ENCODE peak calls at places on chromosomes 3 and 15, in nine cellular contexts. U is heart left ventricle, M is Panc1, A is PC-3, Q is tibial artery, B is right atrium auricular region, T is pancreas, I is ascending aorta, D is keratinocyte. K is an unnamed sample. For H3K4me1 and H3K9me3, the result is how much of the 10 kb centered on the place peaks cover.

GRCh38 chr3:102192575-102192974 is 242.2 kb upstream of the ZPLD1 start:
- DNase-seq in M (no peak), U (no peak), D (no peak), A (peak), B (no peak), I (no peak), Q (no peak), T (no peak), K (no peak)

GRCh38 chr15:94259121-94259776 is 27.9 kb downstream of the MCTP2 start:
- DNase-seq in M (no peak), T (no peak), I (no peak), D (no peak), U (no peak), Q (no peak), B (no peak), A (no peak), K (no peak)

GRCh38 chr3:128421439-128421836 is 45.3 kb downstream of the DNAJB8 start:
- DNase-seq in M (no peak), Q (no peak), A (no peak), T (no peak), I (no peak), D (no peak), U (no peak), B (no peak), K (no peak)

GRCh38 chr3:15601046-15601398 is 347 bp downstream of the HACL1 start:
- DNase-seq in B (no peak), T (no peak), D (no peak), A (no peak), I (no peak), Q (no peak), U (no peak), M (no peak), K (no peak)

GRCh38 chr15:71634820-71635219 is 175.5 kb upstream of the NR2E3 start:
- DNase-seq in D (no peak), Q (no peak), A (no peak), I (no peak), U (no peak), B (no peak), M (no peak), T (no peak), K (no peak)

GRCh38 chr3:9395570-9396300 is 1.7 kb upstream of the SETD5 start:
- DNase-seq in B (no peak), T (no peak), D (no peak), Q (no peak), I (no peak), A (no peak), U (no peak), M (no peak), K (no peak)

GRCh38 chr3:2653706-2654105 is 456.5 kb downstream of the IL5RA start:
- DNase-seq in T (no peak), M (no peak), I (no peak), D (no peak), B (no peak), U (no peak), A (no peak), Q (no peak), K (no peak)

GRCh38 chr3:107032111-107032510 is 345.1 kb upstream of the CCDC54 start:
- DNase-seq in U (no peak), D (no peak), A (no peak), Q (no peak), T (no peak), M (no peak), I (no peak), B (no peak), K (no peak)

GRCh38 chr15:95129589-95129988 is 898.2 kb downstream of the MCTP2 start:
- DNase-seq in T (no peak), D (no peak), A (no peak), B (no peak), M (no peak), U (peak), Q (no peak), I (no peak), K (no peak)

GRCh38 chr3:197750396-197750831 is 731 bp downstream of the FYTTD1 start:
- DNase-seq in Q (peak), I (peak), U (peak), A (peak), B (peak), M (no peak), D (no peak), T (peak), K (peak)

GRCh38 chr3:170909129-170909903 is 879 bp upstream of the EIF5A2 start:
- DNase-seq in A (peak), U (no peak), T (peak), M (no peak), D (peak), I (no peak), Q (no peak), B (no peak), K (no peak)

GRCh38 chr15:63191895-63192603 is 2.6 kb downstream of the RAB8B start:
- DNase-seq in A (no peak), B (peak), I (no peak), U (no peak), M (no peak), T (no peak), Q (no peak), D (no peak), K (no peak)

GRCh38 chr3:43748179-43748578 is 57.4 kb downstream of the ABHD5 start:
- DNase-seq in A (peak), M (no peak), B (no peak), U (no peak), I (no peak), T (no peak), D (no peak), Q (no peak), K (no peak)

GRCh38 chr3:181956122-181956521 is 244.4 kb downstream of the SOX2 start:
- DNase-seq in T (no peak), I (no peak), U (no peak), A (no peak), B (no peak), Q (no peak), D (no peak), M (no peak), K (no peak)

GRCh38 chr3:48595526-48596121 is 495 bp upstream of the COL7A1 start:
- DNase-seq in T (no peak), U (peak), B (peak), M (no peak), A (peak), I (peak), Q (peak), D (peak), K (peak)

GRCh38 chr3:58528629-58529028 is 8.4 kb downstream of the ACOX2 start:
- DNase-seq in D (peak), T (peak), A (peak), B (peak), M (no peak), U (peak), Q (no peak), I (no peak), K (no peak)

GRCh38 chr15:60128000-60128376 is 123.9 kb downstream of the FOXB1 start:
- DNase-seq in U (no peak), B (no peak), M (no peak), Q (no peak), A (peak), I (no peak), D (no peak), T (no peak), K (no peak)

GRCh38 chr3:16788440-16789057 is 96.2 kb upstream of the PLCL2 start:
- DNase-seq in M (no peak), T (no peak), D (no peak), U (no peak), I (no peak), A (no peak), B (no peak), Q (no peak), K (no peak)

GRCh38 chr15:49370782-49371181 is 52.3 kb upstream of the FGF7 start:
- DNase-seq in T (no peak), Q (no peak), U (no peak), M (peak), I (no peak), B (no peak), A (peak), D (no peak), K (no peak)

GRCh38 chr3:50518441-50518840 is 15.0 kb upstream of the CACNA2D2 start:
- DNase-seq in T (no peak), I (no peak), Q (no peak), M (no peak), D (no peak), U (no peak), A (no peak), B (no peak), K (no peak)

GRCh38 chr15:49458145-49458544 is 35.1 kb downstream of the FGF7 start:
- DNase-seq in D (no peak), T (no peak), B (no peak), Q (no peak), U (no peak), I (no peak), A (no peak), M (no peak), K (no peak)

GRCh38 chr3:176219970-176220369 is 977.3 kb downstream of the TBL1XR1 start:
- DNase-seq in D (no peak), T (no peak), A (no peak), B (no peak), U (no peak), Q (no peak), M (no peak), I (no peak), K (no peak)

GRCh38 chr3:145815707-145816413 is 345.1 kb downstream of the PLOD2 start:
- DNase-seq in D (no peak), U (no peak), B (no peak), M (no peak), T (no peak), A (no peak), Q (no peak), I (no peak), K (no peak)

GRCh38 chr3:19898725-19899124 is 35.3 kb downstream of the EFHB start:
- DNase-seq in A (peak), D (no peak), U (no peak), M (no peak), B (no peak), Q (no peak), I (no peak), T (no peak), K (no peak)

GRCh38 chr3:52437326-52438103 is 7.4 kb downstream of the SEMA3G start:
- DNase-seq in T (no peak), A (peak), U (no peak), Q (peak), M (no peak), B (no peak), D (no peak), I (no peak), K (no peak)

GRCh38 chr3:13626915-13627460 is 78.1 kb downstream of the FBLN2 start:
- DNase-seq in A (no peak), U (peak), M (no peak), T (no peak), I (no peak), Q (no peak), B (no peak), D (no peak), K (no peak)

GRCh38 chr3:29521751-29522150 is 240.9 kb downstream of the RBMS3 start:
- DNase-seq in A (no peak), B (no peak), U (no peak), T (no peak), M (no peak), D (no peak), Q (no peak), I (no peak), K (no peak)

GRCh38 chr15:51380999-51381806 is 39.7 kb downstream of the GLDN start:
- DNase-seq in U (peak), I (peak), Q (peak), B (peak), T (peak), M (peak), A (peak), D (peak), K (peak)

GRCh38 chr15:62115847-62116246 is 49.1 kb downstream of the C2CD4A start:
- DNase-seq in A (no peak), D (no peak), Q (no peak), T (no peak), U (no peak), B (no peak), I (no peak), M (no peak), K (no peak)

GRCh38 chr3:11290743-11291680 is 18.8 kb downstream of the ATG7 start:
- DNase-seq in Q (no peak), B (no peak), M (no peak), D (no peak), T (no peak), I (no peak), U (no peak), A (peak), K (no peak)

GRCh38 chr3:11288786-11289637 is 16.8 kb downstream of the ATG7 start:
- DNase-seq in A (peak), D (peak), B (no peak), I (no peak), U (no peak), M (peak), Q (no peak), T (no peak), K (no peak)

GRCh38 chr3:11288021-11288491 is 15.9 kb downstream of the ATG7 start:
- DNase-seq in A (peak), Q (no peak), U (no peak), I (no peak), T (no peak), M (no peak), D (no peak), B (no peak), K (no peak)

GRCh38 chr3:11289864-11290263 is 17.7 kb downstream of the ATG7 start:
- DNase-seq in T (no peak), B (no peak), A (peak), Q (no peak), D (no peak), I (no peak), U (no peak), M (no peak), K (no peak)

DNA sequence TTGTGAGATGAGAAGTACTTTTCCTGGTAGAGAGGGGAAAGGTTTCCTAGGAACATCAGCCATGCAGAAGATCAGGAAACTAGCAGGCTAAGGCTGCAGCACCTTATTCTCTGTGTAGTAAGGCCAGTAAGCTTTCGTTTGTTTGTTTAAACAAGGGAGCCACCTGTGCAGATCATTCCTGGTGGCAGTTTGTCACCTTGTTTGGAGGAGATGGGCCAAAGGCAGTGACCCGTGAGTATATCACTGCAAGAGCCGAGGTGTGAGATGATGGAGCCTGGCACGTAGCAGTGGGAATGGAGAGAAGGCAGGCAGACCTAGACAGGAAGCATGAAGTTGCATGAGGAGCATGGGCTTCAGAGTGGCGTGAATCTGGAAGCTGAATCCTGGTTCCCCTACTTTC is 19.6 kb downstream of the ATG7 start:
- DNase-seq in D (no peak), M (no peak), T (no peak), Q (no peak), A (no peak), U (peak), I (no peak), B (no peak), K (no peak)
- H3K4me1 ChIP-seq in D (under half), M (under half), T (under half), Q (under half), A (under half), U (under half), I (under half), B (half or more), K (under half)

GRCh38 chr15:33311312-33311971 is 675 bp downstream of the RYR3 start:
- DNase-seq in D (no peak), B (no peak), A (no peak), U (peak), M (no peak), I (peak), T (no peak), Q (no peak), K (peak)
- TF ChIP-seq CTCF in D (peak), B (no peak), A (no peak), U (no peak), M (no peak), I (no peak), T (no peak), Q (no peak), K (peak)

DNA sequence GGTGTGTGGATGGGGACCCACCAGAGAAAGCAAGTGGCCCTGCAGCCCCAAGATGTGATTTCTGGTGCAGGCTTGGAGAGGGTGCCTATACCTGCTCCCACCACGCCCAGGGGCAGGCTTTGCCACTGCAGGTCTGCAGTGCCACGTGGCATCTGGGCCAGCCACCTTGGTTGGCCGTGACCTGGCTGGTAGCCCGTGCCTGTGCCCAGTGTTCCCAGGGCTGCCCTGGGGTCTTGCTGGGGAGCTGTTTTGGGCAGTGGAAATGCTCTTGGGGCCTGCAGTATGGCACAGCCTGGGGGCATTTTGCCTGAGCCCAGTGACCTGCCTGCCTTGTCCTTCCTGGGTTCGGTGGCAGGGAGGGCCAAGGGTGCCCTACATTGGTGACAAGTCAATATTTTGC is 203.4 kb downstream of the UBE3A start:
- DNase-seq in B (no peak), T (no peak), I (no peak), M (no peak), A (no peak), U (peak), D (no peak), Q (no peak), K (peak)
- H3K9me3 ChIP-seq in B (under half), T (under half), I (under half), M (under half), A (under half), U (under half), D (under half), Q (under half), K (under half)

GRCh38 chr3:100260685-100261480 is at the start of gene TBC1D23:
- DNase-seq in D (peak), M (peak), U (peak), T (peak), I (peak), Q (peak), B (peak), A (peak), K (peak)
- H3K4me1 ChIP-seq in D (under half), M (under half), U (half or more), T (under half), I (under half), Q (under half), B (under half), A (under half), K (half or more)

GRCh38 chr3:119382134-119382533 is 81.3 kb downstream of the TMEM39A start:
- DNase-seq in A (no peak), U (no peak), T (no peak), I (no peak), D (no peak), M (no peak), Q (no peak), B (no peak), K (no peak)
- TF ChIP-seq CTCF in A (no peak), U (no peak), T (no peak), I (no peak), D (no peak), M (no peak), Q (no peak), B (no peak), K (no peak)

DNA sequence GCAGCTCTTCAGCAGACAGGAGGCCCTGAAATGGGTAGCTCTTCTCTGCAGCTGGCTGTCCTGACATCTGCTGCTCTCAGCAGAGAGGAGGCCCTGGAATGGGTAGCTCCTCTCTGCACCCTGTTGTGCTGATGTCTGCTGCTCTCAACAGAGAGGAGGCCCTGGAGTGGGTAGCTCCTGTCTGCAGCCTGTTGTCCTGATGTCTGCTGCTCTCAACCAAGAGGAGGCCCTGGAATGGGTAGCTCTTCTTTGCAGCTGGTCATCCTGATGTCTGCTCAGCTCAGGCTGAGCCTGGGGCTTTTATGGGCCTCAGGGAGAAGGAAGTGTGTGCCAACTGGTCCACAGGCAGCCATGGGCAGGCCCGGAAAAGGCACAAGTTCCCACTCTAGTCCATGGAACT is 66.6 kb downstream of the PIK3CB start:
- DNase-seq in I (no peak), Q (no peak), M (no peak), U (no peak), T (no peak), B (no peak), A (no peak), D (no peak), K (no peak)
- H3K9me3 ChIP-seq in I (under half), Q (under half), M (under half), U (under half), T (under half), B (under half), A (under half), D (under half), K (under half)

DNA sequence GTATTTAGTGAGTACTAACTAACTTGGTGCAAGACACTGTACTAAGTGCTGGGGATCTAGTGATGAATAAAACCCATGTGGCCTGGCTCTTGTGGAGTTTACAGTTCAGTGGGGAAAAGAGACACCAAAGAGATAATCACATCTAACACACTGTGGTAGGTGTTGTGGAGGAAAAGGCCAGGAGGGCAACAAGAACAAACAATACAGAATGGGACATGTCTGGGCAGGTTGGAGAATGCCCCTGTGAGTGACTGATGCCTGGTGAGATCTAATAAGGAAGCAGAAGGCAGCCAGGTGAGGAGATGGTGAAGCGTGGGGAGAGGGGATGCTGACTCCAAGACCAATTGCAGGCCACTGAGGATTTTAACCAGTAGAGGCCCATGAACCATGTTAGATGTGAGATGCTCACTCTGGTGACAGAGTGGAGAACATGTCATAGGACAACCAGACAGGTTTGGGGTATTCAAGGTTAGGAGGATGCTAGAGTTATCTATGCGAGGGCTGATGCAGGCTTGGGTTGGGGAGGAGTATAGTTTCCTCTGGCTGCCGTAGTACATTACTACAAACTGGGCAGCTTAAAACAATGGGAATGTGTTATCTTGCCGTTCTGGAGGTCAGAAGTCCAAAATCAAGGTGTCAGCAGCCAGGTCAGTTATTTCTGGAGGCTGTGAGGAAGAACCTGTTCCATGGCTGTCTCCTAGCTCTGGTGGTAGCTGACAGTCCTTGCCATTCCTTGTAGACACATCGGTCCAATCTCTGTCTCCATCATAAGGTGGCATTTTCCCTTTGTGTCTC is 81.4 kb downstream of the ARNT2 start:
- DNase-seq in T (no peak), M (no peak), Q (no peak), A (no peak), I (no peak), U (no peak), B (no peak), D (peak), K (no peak)
- H3K4me1 ChIP-seq in T (under half), M (under half), Q (under half), A (under half), I (under half), U (under half), B (under half), D (under half), K (under half)

DNA sequence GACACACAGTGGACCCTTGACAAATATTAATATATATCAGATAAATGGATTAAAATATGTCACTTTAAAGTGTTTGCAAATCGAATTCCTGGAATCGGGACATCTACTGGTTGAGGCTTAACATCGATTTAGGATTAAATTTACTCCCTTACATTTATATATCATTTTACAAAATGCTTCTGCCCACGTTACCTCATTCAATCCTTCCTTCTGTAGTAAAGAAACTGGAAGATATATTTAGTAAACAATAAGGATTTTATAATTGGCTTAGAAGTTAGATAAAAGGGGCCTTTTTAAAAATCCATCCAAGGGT is 1.3 kb downstream of the CLPX start:
- DNase-seq in Q (no peak), D (no peak), T (no peak), B (no peak), M (no peak), I (no peak), A (no peak), U (no peak), K (no peak)
- TF ChIP-seq CTCF in Q (no peak), D (no peak), T (no peak), B (no peak), M (no peak), I (no peak), A (no peak), U (no peak), K (no peak)